ENCODE peak calls at places on chromosomes 1 and 21, in eight cellular contexts. L is fibroblast of lung, B is HFFc6, G is transverse colon, S is AG10803, W is HFF-Myc, Z is Calu3, J is body of pancreas. H is an unnamed sample.

GRCh38 chr1:151294748-151295462 is 12.8 kb downstream of the ZNF687 start:
- DNase-seq in L (no peak), B (no peak), G (no peak), S (no peak), W (no peak), Z (no peak), J (no peak), H (no peak)

GRCh38 chr1:106534612-106535011 is 521.9 kb upstream of the PRMT6 start:
- DNase-seq in L (no peak), B (no peak), G (no peak), S (no peak), W (no peak), Z (no peak), J (no peak), H (no peak)

GRCh38 chr1:76928511-76928910 is 61.2 kb downstream of the ST6GALNAC5 start:
- DNase-seq in L (no peak), B (no peak), G (no peak), S (no peak), W (no peak), Z (no peak), J (no peak), H (no peak)

GRCh38 chr1:206903687-206904086 is 6.4 kb downstream of the IL24 start:
- DNase-seq in L (no peak), B (no peak), G (no peak), S (no peak), W (no peak), Z (no peak), J (no peak), H (no peak)

GRCh38 chr21:31284797-31285397 is 59.2 kb downstream of the TIAM1 start:
- DNase-seq in L (peak; percentile 59), B (no peak), G (no peak), S (peak; percentile 13), W (peak; percentile 2), Z (no peak), J (no peak), H (no peak)

GRCh38 chr1:226578946-226579639 is 30.5 kb downstream of the STUM start:
- DNase-seq in L (no peak), B (no peak), G (no peak), S (no peak), W (no peak), Z (no peak), J (no peak), H (no peak)

GRCh38 chr21:29676395-29676794 is 263.4 kb downstream of the GRIK1 start:
- DNase-seq in L (no peak), B (no peak), G (no peak), S (no peak), W (no peak), Z (no peak), J (no peak), H (no peak)

GRCh38 chr1:205247130-205247921 is 19.6 kb downstream of the TMCC2 start:
- DNase-seq in L (no peak), B (no peak), G (no peak), S (no peak), W (no peak), Z (no peak), J (no peak), H (no peak)

GRCh38 chr1:47459263-47459788 is 21.5 kb downstream of the FOXD2 start:
- DNase-seq in L (no peak), B (no peak), G (no peak), S (no peak), W (no peak), Z (no peak), J (no peak), H (no peak)

GRCh38 chr21:42570362-42570761 is 56.7 kb downstream of the SLC37A1 start:
- DNase-seq in L (no peak), B (no peak), G (peak; percentile 0), S (no peak), W (no peak), Z (no peak), J (no peak), H (no peak)

GRCh38 chr1:161182214-161182613 is 4.9 kb upstream of the B4GALT3 start:
- DNase-seq in L (peak; percentile 54), B (peak; percentile 41), G (no peak), S (peak; percentile 71), W (no peak), Z (no peak), J (no peak), H (no peak)

GRCh38 chr1:54696262-54696661 is 19.4 kb upstream of the TTC4 start:
- DNase-seq in L (no peak), B (no peak), G (no peak), S (no peak), W (no peak), Z (no peak), J (no peak), H (no peak)

GRCh38 chr1:8047686-8048522 is 21.8 kb upstream of the ERRFI1 start:
- DNase-seq in L (peak; percentile 94), B (peak; percentile 74), G (no peak), S (peak; percentile 91), W (peak; percentile 54), Z (no peak), J (no peak), H (peak; percentile 71)

GRCh38 chr1:245939756-245940345 is 567.2 kb downstream of the SMYD3 start:
- DNase-seq in L (no peak), B (no peak), G (no peak), S (no peak), W (no peak), Z (no peak), J (no peak), H (no peak)

GRCh38 chr21:40546657-40547056 is 300.3 kb downstream of the DSCAM start:
- DNase-seq in L (no peak), B (no peak), G (no peak), S (no peak), W (no peak), Z (no peak), J (no peak), H (no peak)

GRCh38 chr21:33386222-33386784 is 16.9 kb upstream of the IFNGR2 start:
- DNase-seq in L (no peak), B (no peak), G (no peak), S (no peak), W (no peak), Z (no peak), J (no peak), H (no peak)
- TF ChIP-seq CTCF in L (peak; percentile 31), B (peak; percentile 48), G (no peak), S (peak; percentile 20), W (peak; percentile 44), Z (no peak), J (no peak), H (peak; percentile 5)

GRCh38 chr1:231808116-231808515 is 181.5 kb downstream of the DISC1 start:
- DNase-seq in L (no peak), B (no peak), G (no peak), S (peak; percentile 25), W (no peak), Z (no peak), J (no peak), H (no peak)

GRCh38 chr1:231803353-231803752 is 176.8 kb downstream of the DISC1 start:
- DNase-seq in L (peak; percentile 43), B (peak; percentile 25), G (no peak), S (peak; percentile 88), W (no peak), Z (no peak), J (no peak), H (no peak)

GRCh38 chr1:231808990-231809389 is 182.4 kb downstream of the DISC1 start:
- DNase-seq in L (peak; percentile 80), B (peak; percentile 91), G (no peak), S (peak; percentile 92), W (peak; percentile 54), Z (no peak), J (no peak), H (no peak)

GRCh38 chr1:231807498-231807897 is 180.9 kb downstream of the DISC1 start:
- DNase-seq in L (no peak), B (no peak), G (no peak), S (no peak), W (no peak), Z (no peak), J (no peak), H (no peak)

GRCh38 chr1:231806623-231807470 is 180.3 kb downstream of the DISC1 start:
- DNase-seq in L (no peak), B (peak; percentile 15), G (peak; percentile 54), S (no peak), W (no peak), Z (peak; percentile 71), J (peak; percentile 22), H (no peak)
- TF ChIP-seq CTCF in L (peak; percentile 25), B (peak; percentile 70), G (peak; percentile 58), S (peak; percentile 31), W (peak; percentile 65), Z (peak; percentile 63), J (peak; percentile 32), H (peak; percentile 28)

GRCh38 chr1:26689504-26689903 is 6.3 kb upstream of the ARID1A start:
- DNase-seq in L (no peak), B (no peak), G (no peak), S (no peak), W (no peak), Z (no peak), J (no peak), H (no peak)

GRCh38 chr1:26690576-26691031 is 5.2 kb upstream of the ARID1A start:
- DNase-seq in L (peak; percentile 38), B (no peak), G (no peak), S (no peak), W (no peak), Z (no peak), J (no peak), H (no peak)

GRCh38 chr1:26692211-26692792 is 3.5 kb upstream of the ARID1A start:
- DNase-seq in L (peak; percentile 97), B (peak; percentile 92), G (peak; percentile 90), S (peak; percentile 97), W (peak; percentile 88), Z (peak; percentile 72), J (peak; percentile 84), H (peak; percentile 77)

GRCh38 chr1:26692793-26693490 is 2.9 kb upstream of the ARID1A start:
- DNase-seq in L (peak; percentile 100), B (peak; percentile 98), G (peak; percentile 97), S (peak; percentile 99), W (peak; percentile 97), Z (peak; percentile 88), J (peak; percentile 95), H (peak; percentile 97)

DNA sequence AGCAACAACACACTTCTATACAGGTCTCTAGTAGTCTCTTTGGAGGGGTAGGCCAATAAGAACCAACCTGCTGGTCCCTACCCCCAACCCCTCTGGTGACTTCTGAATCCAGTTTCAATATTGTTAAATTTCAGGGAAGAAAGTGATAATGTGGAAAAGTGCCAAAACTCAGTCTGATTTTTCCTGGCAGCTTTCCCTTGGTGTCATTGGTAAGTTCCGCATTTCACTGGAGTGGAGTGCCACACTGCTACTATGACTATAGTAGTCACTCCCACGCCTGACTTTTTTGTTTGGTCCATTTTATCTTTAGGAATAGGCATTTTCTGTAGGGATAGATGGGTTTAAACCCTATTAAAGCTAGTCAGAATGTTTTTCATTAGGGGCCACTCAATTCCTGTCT is 5.7 kb upstream of the ARID1A start:
- DNase-seq in L (no peak), B (no peak), G (no peak), S (no peak), W (no peak), Z (no peak), J (peak; percentile 35), H (no peak)
- TF ChIP-seq CTCF in L (no peak), B (no peak), G (no peak), S (no peak), W (no peak), Z (no peak), J (no peak), H (no peak)

DNA sequence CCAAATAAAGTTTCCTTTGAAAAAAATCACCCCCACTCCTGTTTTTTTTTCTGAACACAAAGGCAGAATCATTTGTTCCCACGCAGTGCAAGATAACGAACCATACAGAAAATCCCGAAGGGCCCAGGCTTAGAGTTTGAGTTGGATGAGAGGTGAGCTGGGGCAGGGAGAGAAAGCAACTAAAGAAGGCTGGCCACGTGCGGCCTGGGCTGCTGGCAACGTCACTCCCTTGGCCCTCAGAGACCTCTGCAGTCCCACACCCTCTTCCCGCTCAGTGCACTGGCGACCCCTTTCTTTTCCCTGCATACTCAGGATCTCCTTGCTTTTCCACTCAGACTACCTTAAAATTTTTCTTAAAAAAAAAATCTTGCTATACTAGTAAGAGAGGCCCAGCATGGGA is 28.2 kb upstream of the CRNN start:
- DNase-seq in L (no peak), B (no peak), G (no peak), S (no peak), W (no peak), Z (no peak), J (no peak), H (no peak)
- TF ChIP-seq CTCF in L (no peak), B (no peak), G (no peak), S (no peak), W (no peak), Z (no peak), J (no peak), H (no peak)